ENCODE peak calls at places on chromosomes 3 and 15, in six cellular contexts. I, R, A, Y, T and K are unnamed samples.

GRCh38 chr3:128503751-128504532 is 10.9 kb upstream of the GATA2 start:
- DNase-seq in R (no peak), Y (no peak), A (no peak), T (no peak), I (no peak), K (no peak)

GRCh38 chr3:142888484-142889262 is at the start of gene PCOLCE2:
- DNase-seq in Y (no peak), A (peak), R (peak), T (peak), I (no peak), K (peak)

GRCh38 chr3:50806031-50806430 is 131.3 kb downstream of the DOCK3 start:
- DNase-seq in Y (no peak), T (no peak), I (no peak), R (no peak), A (no peak), K (no peak)

GRCh38 chr15:74406992-74407705 is 26.6 kb downstream of the SEMA7A start:
- DNase-seq in I (peak), A (no peak), R (peak), T (no peak), Y (no peak), K (no peak)

GRCh38 chr3:100647171-100647570 is 37.8 kb downstream of the ADGRG7 start:
- DNase-seq in Y (no peak), I (no peak), R (no peak), A (no peak), T (no peak), K (no peak)

GRCh38 chr15:34084086-34084485 is 17.6 kb downstream of the EMC7 start:
- DNase-seq in Y (no peak), A (no peak), T (no peak), R (peak), I (peak), K (no peak)

GRCh38 chr3:1179116-1179515 is 86.3 kb downstream of the CNTN6 start:
- DNase-seq in I (no peak), Y (no peak), A (no peak), T (no peak), R (no peak), K (no peak)

GRCh38 chr15:92079047-92079446 is 225.5 kb downstream of the SLCO3A1 start:
- DNase-seq in Y (no peak), A (no peak), R (no peak), I (no peak), T (no peak), K (peak)

GRCh38 chr3:77142636-77143035 is 102.7 kb downstream of the ROBO2 start:
- DNase-seq in R (no peak), T (peak), Y (no peak), A (no peak), I (no peak), K (no peak)

GRCh38 chr3:41304603-41305002 is 105.3 kb downstream of the CTNNB1 start:
- DNase-seq in I (peak), A (no peak), R (peak), T (peak), Y (no peak), K (peak)

GRCh38 chr15:94041731-94042130 is 189.6 kb upstream of the MCTP2 start:
- DNase-seq in I (no peak), Y (no peak), A (no peak), T (no peak), R (no peak), K (no peak)

GRCh38 chr15:50235794-50236193 is 29.7 kb downstream of the HDC start:
- DNase-seq in A (no peak), R (no peak), T (no peak), Y (no peak), I (peak), K (no peak)

GRCh38 chr15:77538011-77538410 is 94.7 kb downstream of the LINGO1 start:
- DNase-seq in Y (no peak), T (no peak), I (no peak), A (no peak), R (no peak), K (no peak)

GRCh38 chr15:70504305-70504951 is 258.9 kb downstream of the UACA start:
- DNase-seq in T (no peak), A (no peak), Y (no peak), I (peak), R (peak), K (peak)

GRCh38 chr15:90859234-90860131 is 8.9 kb upstream of the FURIN start:
- DNase-seq in T (no peak), I (no peak), R (no peak), Y (no peak), A (no peak), K (no peak)

GRCh38 chr15:23438816-23439466 is 8.1 kb downstream of the GOLGA6L2 start:
- DNase-seq in Y (no peak), A (no peak), T (no peak), R (no peak), I (no peak), K (no peak)